ENCODE peak calls at places on chromosome 3, in four cellular contexts. One of them, this sample, is unnamed.

GRCh38 chr3:61061092-61061723 is 190.0 kb downstream of the FHIT start:
- DNase-seq in T-helper 9 cell: no peak
- DNase-seq in pancreas: no peak
- DNase-seq in GM23248: no peak
- DNase-seq in this sample: no peak

GRCh38 chr3:179323197-179323901 is 518 bp downstream of the ZNF639 start:
- DNase-seq in T-helper 9 cell: peak
- DNase-seq in pancreas: peak
- DNase-seq in GM23248: peak
- DNase-seq in this sample: peak

GRCh38 chr3:50411229-50411628 is 51.9 kb upstream of the TMEM115 start:
- DNase-seq in T-helper 9 cell: no peak
- DNase-seq in pancreas: no peak
- DNase-seq in GM23248: no peak
- DNase-seq in this sample: no peak

GRCh38 chr3:18049101-18049500 is 306.7 kb upstream of the TBC1D5 start:
- DNase-seq in T-helper 9 cell: no peak
- DNase-seq in pancreas: no peak
- DNase-seq in GM23248: no peak
- DNase-seq in this sample: no peak

GRCh38 chr3:53045784-53046170 is at the start of gene SFMBT1:
- DNase-seq in T-helper 9 cell: peak
- DNase-seq in pancreas: peak
- DNase-seq in GM23248: peak
- DNase-seq in this sample: peak

GRCh38 chr3:116678853-116679252 is 30.7 kb upstream of the TUSC7 start:
- DNase-seq in T-helper 9 cell: no peak
- DNase-seq in pancreas: no peak
- DNase-seq in GM23248: no peak
- DNase-seq in this sample: no peak

GRCh38 chr3:30872879-30873278 is 21.6 kb downstream of the GADL1 start:
- DNase-seq in T-helper 9 cell: no peak
- DNase-seq in pancreas: no peak
- DNase-seq in GM23248: peak
- DNase-seq in this sample: no peak

GRCh38 chr3:112585782-112586181 is 23.9 kb downstream of the SLC35A5 start:
- DNase-seq in T-helper 9 cell: no peak
- DNase-seq in pancreas: no peak
- DNase-seq in GM23248: peak
- DNase-seq in this sample: no peak

GRCh38 chr3:23129062-23129461 is 74.1 kb upstream of the UBE2E2 start:
- DNase-seq in T-helper 9 cell: no peak
- DNase-seq in pancreas: no peak
- DNase-seq in GM23248: no peak
- DNase-seq in this sample: no peak

GRCh38 chr3:176919836-176920760 is 277.2 kb downstream of the TBL1XR1 start:
- DNase-seq in T-helper 9 cell: no peak
- DNase-seq in pancreas: no peak
- DNase-seq in GM23248: peak
- DNase-seq in this sample: no peak

GRCh38 chr3:11713171-11713570 is 69.5 kb upstream of the VGLL4 start:
- DNase-seq in T-helper 9 cell: no peak
- DNase-seq in pancreas: no peak
- DNase-seq in GM23248: no peak
- DNase-seq in this sample: no peak

GRCh38 chr3:156750191-156750873 is 75.8 kb upstream of the LEKR1 start:
- DNase-seq in T-helper 9 cell: no peak
- DNase-seq in pancreas: no peak
- DNase-seq in GM23248: peak
- DNase-seq in this sample: no peak

GRCh38 chr3:120693439-120694172 is 11.6 kb upstream of the HGD start:
- DNase-seq in T-helper 9 cell: no peak
- DNase-seq in pancreas: no peak
- DNase-seq in GM23248: peak
- DNase-seq in this sample: peak

GRCh38 chr3:184737641-184738518 is 26.0 kb upstream of the MAGEF1 start:
- DNase-seq in T-helper 9 cell: no peak
- DNase-seq in pancreas: no peak
- DNase-seq in GM23248: peak
- DNase-seq in this sample: no peak

GRCh38 chr3:185423178-185423577 is 60.2 kb downstream of the MAP3K13 start:
- DNase-seq in T-helper 9 cell: no peak
- DNase-seq in pancreas: peak
- DNase-seq in GM23248: peak
- DNase-seq in this sample: no peak

GRCh38 chr3:67610458-67610857 is 44.0 kb downstream of the SUCLG2 start:
- DNase-seq in T-helper 9 cell: no peak
- DNase-seq in pancreas: no peak
- DNase-seq in GM23248: peak
- DNase-seq in this sample: peak

GRCh38 chr3:115007966-115008365 is 139.1 kb downstream of the ZBTB20 start:
- DNase-seq in T-helper 9 cell: no peak
- DNase-seq in pancreas: no peak
- DNase-seq in GM23248: no peak
- DNase-seq in this sample: no peak

GRCh38 chr3:182115328-182116045 is 403.8 kb downstream of the SOX2 start:
- DNase-seq in T-helper 9 cell: no peak
- DNase-seq in pancreas: no peak
- DNase-seq in GM23248: no peak
- DNase-seq in this sample: no peak

GRCh38 chr3:33152363-33153360 is 38.8 kb downstream of the CRTAP start:
- DNase-seq in T-helper 9 cell: no peak
- DNase-seq in pancreas: no peak
- DNase-seq in GM23248: peak
- DNase-seq in this sample: no peak

GRCh38 chr3:89617706-89618105 is 510.3 kb downstream of the EPHA3 start:
- DNase-seq in T-helper 9 cell: no peak
- DNase-seq in pancreas: no peak
- DNase-seq in GM23248: peak
- DNase-seq in this sample: no peak

GRCh38 chr3:11346416-11346815 is 74.2 kb downstream of the ATG7 start:
- DNase-seq in T-helper 9 cell: no peak
- DNase-seq in pancreas: no peak
- DNase-seq in GM23248: no peak
- DNase-seq in this sample: no peak

GRCh38 chr3:40899286-40899712 is 300.0 kb upstream of the CTNNB1 start:
- DNase-seq in T-helper 9 cell: no peak
- DNase-seq in pancreas: no peak
- DNase-seq in GM23248: peak
- DNase-seq in this sample: no peak

GRCh38 chr3:25648107-25648535 is 16.6 kb downstream of the TOP2B start:
- DNase-seq in T-helper 9 cell: peak
- DNase-seq in pancreas: peak
- DNase-seq in GM23248: peak
- DNase-seq in this sample: no peak

GRCh38 chr3:61530355-61530754 is 31.0 kb upstream of the PTPRG start:
- DNase-seq in T-helper 9 cell: no peak
- DNase-seq in pancreas: no peak
- DNase-seq in GM23248: peak
- DNase-seq in this sample: no peak

GRCh38 chr3:157447026-157447694 is 10.5 kb downstream of the PTX3 start:
- DNase-seq in T-helper 9 cell: no peak
- DNase-seq in pancreas: no peak
- DNase-seq in GM23248: peak
- DNase-seq in this sample: no peak

GRCh38 chr3:150365132-150365604 is 42.9 kb upstream of the TSC22D2 start:
- DNase-seq in T-helper 9 cell: no peak
- DNase-seq in pancreas: no peak
- DNase-seq in GM23248: peak
- DNase-seq in this sample: no peak

GRCh38 chr3:167184511-167184910 is 195.6 kb downstream of the ZBBX start:
- DNase-seq in T-helper 9 cell: no peak
- DNase-seq in pancreas: no peak
- DNase-seq in GM23248: peak
- DNase-seq in this sample: no peak

GRCh38 chr3:47425383-47425778 is 44.6 kb downstream of the PTPN23 start:
- DNase-seq in T-helper 9 cell: no peak
- DNase-seq in pancreas: no peak
- DNase-seq in GM23248: no peak
- DNase-seq in this sample: no peak

GRCh38 chr3:11236588-11237461 is 35.4 kb upstream of the ATG7 start:
- DNase-seq in T-helper 9 cell: peak
- DNase-seq in pancreas: peak
- DNase-seq in GM23248: peak
- DNase-seq in this sample: peak

GRCh38 chr3:183825380-183826161 is at the start of gene MAP6D1:
- DNase-seq in T-helper 9 cell: no peak
- DNase-seq in pancreas: peak
- DNase-seq in GM23248: peak
- DNase-seq in this sample: no peak

This sample was measured in right lobe of liver.